ENCODE peak calls at places on chromosomes 13 and 19, in five cellular contexts. R is activated CD4-positive, alpha-beta T cell treated with anti-CD3 and anti-CD28 coated beads for 24 hours; W is NB4; V is stimulated activated naive CD4-positive, alpha-beta T cell treated with Interleukin-2 at 50 U/mL for 16 hours; X is CD4-positive, CD25-positive, alpha-beta regulatory T cell. K is an unnamed sample.
A peak's percentile ranks its signal among the peaks of the same experiment; 100 is the strongest.

GRCh38 chr13:97359181-97360057 is 74.5 kb upstream of the RAP2A start:
- DNase-seq in R (peak; percentile 23), W (peak; percentile 84), V (peak; percentile 7), X (peak; percentile 63), K (peak; percentile 84)

GRCh38 chr13:22517544-22517943 is 663.2 kb upstream of the SGCG start:
- DNase-seq in R (no peak), W (no peak), V (no peak), X (no peak), K (no peak)

GRCh38 chr13:114145256-114145655 is 12.8 kb upstream of the RASA3 start:
- DNase-seq in R (no peak), W (no peak), V (no peak), X (no peak), K (peak; percentile 14)

GRCh38 chr19:18306903-18307681 is 15.8 kb downstream of the LSM4 start:
- DNase-seq in R (no peak), W (no peak), V (no peak), X (no peak), K (no peak)

GRCh38 chr13:38763446-38764381 is 76.8 kb downstream of the FREM2 start:
- DNase-seq in R (no peak), W (peak; percentile 48), V (no peak), X (no peak), K (no peak)

GRCh38 chr19:42032428-42032827 is 37.6 kb downstream of the GRIK5 start:
- DNase-seq in R (no peak), W (no peak), V (no peak), X (no peak), K (no peak)

GRCh38 chr13:102847272-102848234 is 1.7 kb downstream of the ERCC5 start:
- DNase-seq in R (no peak), W (peak; percentile 62), V (no peak), X (peak; percentile 59), K (no peak)

GRCh38 chr19:17784201-17785008 is 10.5 kb upstream of the B3GNT3 start:
- DNase-seq in R (peak; percentile 66), W (peak; percentile 80), V (peak; percentile 56), X (peak; percentile 72), K (peak; percentile 75)

GRCh38 chr19:19597809-19598306 is 20.6 kb downstream of the PBX4 start:
- DNase-seq in R (no peak), W (no peak), V (peak; percentile 46), X (peak; percentile 81), K (no peak)

GRCh38 chr19:41537789-41538188 is 38.2 kb upstream of the CEACAM21 start:
- DNase-seq in R (no peak), W (peak; percentile 18), V (no peak), X (no peak), K (no peak)

GRCh38 chr19:2591537-2592291 is 110.8 kb downstream of the GNG7 start:
- DNase-seq in R (no peak), W (no peak), V (no peak), X (no peak), K (no peak)

GRCh38 chr13:66329988-66330429 is 900.1 kb downstream of the PCDH9 start:
- DNase-seq in R (no peak), W (peak; percentile 4), V (no peak), X (no peak), K (no peak)

GRCh38 chr13:44576396-44577235 is 486 bp upstream of the TSC22D1 start:
- DNase-seq in R (peak; percentile 2), W (peak; percentile 56), V (peak; percentile 50), X (no peak), K (peak; percentile 66)

GRCh38 chr19:56839665-56840451 is 668 bp downstream of the PEG3 start:
- DNase-seq in R (no peak), W (no peak), V (no peak), X (peak; percentile 10), K (peak; percentile 99)

GRCh38 chr13:66427330-66427990 is 802.7 kb downstream of the PCDH9 start:
- DNase-seq in R (no peak), W (no peak), V (no peak), X (no peak), K (no peak)

GRCh38 chr13:63308585-63308984 is 1892.9 kb upstream of the PCDH20 start:
- DNase-seq in R (no peak), W (no peak), V (no peak), X (no peak), K (no peak)

GRCh38 chr13:105655046-105655445 is 880.4 kb downstream of the EFNB2 start:
- DNase-seq in R (no peak), W (no peak), V (no peak), X (no peak), K (no peak)

GRCh38 chr13:108269601-108270328 is at the start of gene TNFSF13B:
- DNase-seq in R (peak; percentile 27), W (peak; percentile 89), V (peak; percentile 49), X (peak; percentile 29), K (peak; percentile 62)

K was measured in sigmoid colon.